ENCODE peak calls at places on chromosomes 3 and 15, in four cellular contexts. Y, F, U and C are unnamed samples.

GRCh38 chr15:89419370-89419984 is 76.9 kb downstream of the RHCG start:
- DNase-seq in Y (no peak), F (peak), U (no peak), C (peak)

GRCh38 chr3:156633335-156633734 is 41.1 kb upstream of the TIPARP start:
- DNase-seq in Y (no peak), F (no peak), U (no peak), C (no peak)

GRCh38 chr3:13040381-13041074 is 32.7 kb downstream of the IQSEC1 start:
- DNase-seq in Y (peak), F (peak), U (no peak), C (no peak)

GRCh38 chr3:47778746-47779145 is 2.9 kb downstream of the SMARCC1 start:
- DNase-seq in Y (no peak), F (no peak), U (no peak), C (no peak)

GRCh38 chr3:185960518-185961288 is 22.9 kb upstream of the TRA2B start:
- DNase-seq in Y (no peak), F (no peak), U (no peak), C (no peak)

GRCh38 chr3:179865876-179866505 is 170.7 kb downstream of the PEX5L start:
- DNase-seq in Y (peak), F (no peak), U (no peak), C (no peak)

GRCh38 chr15:73374599-73374998 is 5.8 kb upstream of the HCN4 start:
- DNase-seq in Y (peak), F (no peak), U (no peak), C (no peak)

GRCh38 chr3:25725810-25726209 is 57.4 kb downstream of the NGLY1 start:
- DNase-seq in Y (no peak), F (no peak), U (no peak), C (no peak)

GRCh38 chr3:11185564-11186317 is 31.4 kb downstream of the HRH1 start:
- DNase-seq in Y (no peak), F (no peak), U (no peak), C (no peak)

GRCh38 chr3:98893740-98894139 is 7.8 kb downstream of the DCBLD2 start:
- DNase-seq in Y (peak), F (no peak), U (no peak), C (no peak)

GRCh38 chr15:41205315-41205714 is 25.2 kb downstream of the EXD1 start:
- DNase-seq in Y (no peak), F (no peak), U (no peak), C (no peak)

GRCh38 chr15:89113263-89113662 is 25.0 kb downstream of the ABHD2 start:
- DNase-seq in Y (no peak), F (no peak), U (no peak), C (no peak)

GRCh38 chr3:123084738-123085237 is 18.0 kb downstream of the PDIA5 start:
- DNase-seq in Y (peak), F (no peak), U (no peak), C (no peak)

GRCh38 chr3:77096966-77097890 is 57.3 kb downstream of the ROBO2 start:
- DNase-seq in Y (no peak), F (peak), U (no peak), C (no peak)

GRCh38 chr3:61936344-61936937 is 375.1 kb downstream of the PTPRG start:
- DNase-seq in Y (peak), F (peak), U (no peak), C (peak)

GRCh38 chr15:65132841-65133549 is 613 bp downstream of the PDCD7 start:
- DNase-seq in Y (peak), F (peak), U (no peak), C (peak)

GRCh38 chr3:194574639-194575483 is 58.4 kb downstream of the TMEM44 start:
- DNase-seq in Y (no peak), F (peak), U (no peak), C (no peak)

GRCh38 chr3:195245531-195245951 is 25.4 kb downstream of the XXYLT1 start:
- DNase-seq in Y (no peak), F (no peak), U (no peak), C (no peak)

GRCh38 chr15:95132774-95133173 is 901.4 kb downstream of the MCTP2 start:
- DNase-seq in Y (no peak), F (no peak), U (no peak), C (no peak)

GRCh38 chr15:40006003-40006402 is 33.0 kb downstream of the SRP14 start:
- DNase-seq in Y (no peak), F (no peak), U (no peak), C (no peak)

GRCh38 chr3:37031115-37031682 is 37.9 kb downstream of the MLH1 start:
- DNase-seq in Y (no peak), F (no peak), U (no peak), C (no peak)

GRCh38 chr15:89770041-89770440 is 6.1 kb upstream of the MESP2 start:
- DNase-seq in Y (no peak), F (no peak), U (no peak), C (no peak)

GRCh38 chr3:61663728-61664492 is 102.5 kb downstream of the PTPRG start:
- DNase-seq in Y (peak), F (no peak), U (no peak), C (peak)

GRCh38 chr3:130948374-130948773 is 54.5 kb downstream of the ATP2C1 start:
- DNase-seq in Y (no peak), F (no peak), U (no peak), C (no peak)

GRCh38 chr3:130948929-130949328 is 55.0 kb downstream of the ATP2C1 start:
- DNase-seq in Y (no peak), F (no peak), U (no peak), C (no peak)

GRCh38 chr3:130950641-130951040 is 56.8 kb downstream of the ATP2C1 start:
- DNase-seq in Y (no peak), F (no peak), U (no peak), C (no peak)

GRCh38 chr3:130950124-130950523 is 56.2 kb downstream of the ATP2C1 start:
- DNase-seq in Y (no peak), F (no peak), U (no peak), C (no peak)

GRCh38 chr3:130946876-130947275 is 53.0 kb downstream of the ATP2C1 start:
- DNase-seq in Y (no peak), F (no peak), U (no peak), C (no peak)
- TF ChIP-seq USF2 in Y (no peak), F (no peak), U (no peak), C (no peak)

GRCh38 chr3:149506540-149506939 is 32.0 kb downstream of the TM4SF4 start:
- DNase-seq in Y (no peak), F (no peak), U (no peak), C (no peak)

GRCh38 chr3:149507491-149508324 is 33.2 kb downstream of the TM4SF4 start:
- DNase-seq in Y (no peak), F (no peak), U (peak), C (no peak)

GRCh38 chr3:149506965-149507364 is 32.5 kb downstream of the TM4SF4 start:
- DNase-seq in Y (no peak), F (no peak), U (no peak), C (no peak)

GRCh38 chr3:149501524-149501923 is 27.0 kb downstream of the TM4SF4 start:
- DNase-seq in Y (no peak), F (no peak), U (no peak), C (no peak)

DNA sequence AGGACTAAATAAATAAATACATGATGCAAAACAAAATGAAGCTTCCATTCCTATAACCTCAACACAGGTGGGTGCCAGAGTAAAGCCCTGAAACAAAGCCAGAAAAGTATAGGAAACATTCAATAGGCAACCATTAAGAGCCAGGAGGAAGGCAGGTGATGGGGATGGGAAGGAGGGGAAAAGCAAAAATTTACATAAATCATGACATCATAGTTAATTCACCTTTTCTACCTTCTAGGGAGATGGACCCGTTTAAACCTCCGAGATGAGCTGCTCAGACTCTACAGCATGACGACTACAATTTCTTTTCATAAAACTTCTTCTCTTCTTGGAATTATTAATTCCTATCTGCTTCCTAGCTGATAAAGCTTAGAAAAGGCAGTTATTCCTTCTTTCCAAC is 27.9 kb downstream of the TM4SF4 start:
- DNase-seq in Y (no peak), F (no peak), U (no peak), C (no peak)
- TF ChIP-seq USF1 in Y (no peak), F (no peak), U (no peak), C (no peak)

GRCh38 chr3:152209060-152209459 is 59.7 kb upstream of the MBNL1 start:
- DNase-seq in Y (no peak), F (no peak), U (no peak), C (no peak)
- TF ChIP-seq USF2 in Y (no peak), F (no peak), U (no peak), C (no peak)

GRCh38 chr3:166274996-166275395 is 437.8 kb upstream of the BCHE start:
- DNase-seq in Y (no peak), F (no peak), U (no peak), C (no peak)
- TF ChIP-seq USF1 in Y (no peak), F (no peak), U (no peak), C (no peak)

GRCh38 chr3:4410174-4410573 is 56.9 kb downstream of the SUMF1 start:
- DNase-seq in Y (no peak), F (no peak), U (no peak), C (no peak)
- TF ChIP-seq USF2 in Y (no peak), F (no peak), U (no peak), C (no peak)

GRCh38 chr15:61196156-61196555 is 32.9 kb downstream of the RORA start:
- DNase-seq in Y (no peak), F (no peak), U (no peak), C (no peak)
- TF ChIP-seq USF1 in Y (no peak), F (no peak), U (no peak), C (no peak)